ENCODE peak calls at places on chromosomes 4 and X, in six cellular contexts. T is T follicular helper cell, Z is IMR-90, S is head of caudate nucleus, W is SK-MEL-5, C is activated T-cell treated with anti-CD3 and anti-CD28 coated beads for 1 hour. N is an unnamed sample.

GRCh38 chr4:79209822-79210635 is 115.8 kb downstream of the NAA11 start:
- DNase-seq in S (no peak), W (peak; percentile 26), Z (no peak), C (no peak), T (no peak), N (peak; percentile 2)

GRCh38 chr4:97072666-97073065 is 1070.6 kb downstream of the STPG2 start:
- DNase-seq in C (no peak), W (no peak), T (no peak), Z (no peak), S (no peak), N (no peak)

GRCh38 chr4:23162275-23162674 is 469.5 kb downstream of the GBA3 start:
- DNase-seq in W (no peak), S (no peak), T (no peak), C (no peak), Z (no peak), N (no peak)

GRCh38 chrX:103503853-103504207 is 15.5 kb downstream of the RAB40A start:
- DNase-seq in S (no peak), Z (no peak), W (no peak), T (no peak), C (no peak), N (no peak)

GRCh38 chr4:151864068-151864467 is 103.3 kb upstream of the GATB start:
- DNase-seq in W (no peak), S (no peak), T (no peak), Z (no peak), C (no peak), N (no peak)

GRCh38 chrX:85114776-85115175 is 111.1 kb downstream of the APOOL start:
- DNase-seq in W (peak; percentile 20), T (no peak), S (no peak), Z (no peak), C (no peak), N (no peak)

GRCh38 chr4:5371415-5372190 is 320.3 kb downstream of the STK32B start:
- DNase-seq in Z (peak; percentile 80), S (no peak), W (no peak), T (no peak), C (no peak), N (no peak)

GRCh38 chr4:42750091-42750490 is 93.2 kb upstream of the ATP8A1 start:
- DNase-seq in W (peak; percentile 11), Z (no peak), T (peak; percentile 17), C (peak; percentile 18), S (peak; percentile 10), N (no peak)

GRCh38 chr4:10013722-10014121 is 7.6 kb downstream of the SLC2A9 start:
- DNase-seq in Z (no peak), C (no peak), T (no peak), S (no peak), W (peak; percentile 72), N (no peak)

N was measured in non-pigmented ciliary epithelial cell.